ENCODE peak calls at places on chromosomes 6 and 20, in seven cellular contexts. S is GM23338, O is breast epithelium, N is suprapubic skin, H is stomach, P is transverse colon, T is GM12878. E is an unnamed sample.

GRCh38 chr20:7841291-7841966 is 98.8 kb downstream of the HAO1 start:
- DNase-seq in T (no peak), N (no peak), S (no peak), O (no peak), P (no peak), H (no peak), E (no peak)

GRCh38 chr6:72497186-72497585 is 124.7 kb upstream of the KCNQ5 start:
- DNase-seq in O (no peak), P (no peak), S (no peak), N (no peak), T (no peak), H (no peak), E (no peak)

GRCh38 chr6:24537771-24538385 is 43.1 kb downstream of the ALDH5A1 start:
- DNase-seq in S (no peak), P (no peak), O (no peak), N (no peak), H (no peak), T (no peak), E (no peak)

GRCh38 chr6:7112741-7113313 is 5.1 kb downstream of the RREB1 start:
- DNase-seq in S (no peak), T (peak; percentile 41), H (peak; percentile 39), O (no peak), P (peak; percentile 44), N (no peak), E (no peak)

GRCh38 chr6:40894962-40895799 is 143.8 kb downstream of the UNC5CL start:
- DNase-seq in N (peak; percentile 72), S (peak; percentile 89), O (no peak), H (peak; percentile 59), P (peak; percentile 42), T (no peak), E (peak; percentile 69)

GRCh38 chr6:24933868-24934401 is 1.8 kb downstream of the RIPOR2 start:
- DNase-seq in S (peak; percentile 96), H (no peak), O (no peak), T (no peak), P (peak; percentile 33), N (no peak), E (no peak)

GRCh38 chr20:15706719-15707118 is 866.5 kb downstream of the KIF16B start:
- DNase-seq in T (no peak), P (no peak), H (no peak), O (no peak), S (no peak), N (no peak), E (no peak)

GRCh38 chr6:4253604-4254211 is 118.3 kb upstream of the ECI2 start:
- DNase-seq in S (no peak), N (no peak), T (no peak), H (peak; percentile 32), P (no peak), O (no peak), E (no peak)

GRCh38 chr20:20832715-20833114 is 120.3 kb upstream of the RALGAPA2 start:
- DNase-seq in S (peak; percentile 20), H (no peak), T (no peak), P (no peak), N (no peak), O (no peak), E (no peak)

GRCh38 chr20:58008413-58008812 is 220.0 kb downstream of the ANKRD60 start:
- DNase-seq in P (no peak), S (no peak), O (no peak), N (no peak), T (no peak), H (no peak), E (no peak)

GRCh38 chr6:94254689-94255088 is 835.3 kb upstream of the EPHA7 start:
- DNase-seq in N (no peak), O (no peak), P (no peak), H (no peak), T (no peak), S (peak; percentile 44), E (no peak)

GRCh38 chr20:35409542-35409941 is 2.2 kb downstream of the UQCC1 start:
- DNase-seq in S (no peak), N (no peak), H (no peak), T (no peak), O (no peak), P (no peak), E (no peak)

GRCh38 chr6:108336971-108337370 is 42.1 kb downstream of the AFG1L start:
- DNase-seq in P (no peak), T (no peak), H (no peak), N (no peak), S (no peak), O (no peak), E (no peak)

GRCh38 chr20:7520361-7520760 is 419.9 kb downstream of the HAO1 start:
- DNase-seq in T (no peak), H (no peak), N (no peak), S (no peak), O (no peak), P (no peak), E (no peak)

GRCh38 chr20:41072099-41072798 is 43.6 kb downstream of the TOP1 start:
- DNase-seq in S (no peak), N (no peak), T (no peak), H (no peak), P (no peak), O (peak; percentile 70), E (no peak)

GRCh38 chr6:47455533-47456209 is 21.9 kb upstream of the CD2AP start:
- DNase-seq in S (no peak), N (no peak), T (no peak), P (no peak), H (peak; percentile 56), O (no peak), E (no peak)

GRCh38 chr6:135226537-135226936 is 45.4 kb downstream of the MYB start:
- DNase-seq in T (peak; percentile 66), O (no peak), N (no peak), H (no peak), S (no peak), P (no peak), E (no peak)

GRCh38 chr6:47722178-47722577 is 23.8 kb downstream of the ADGRF4 start:
- DNase-seq in P (no peak), O (no peak), T (peak; percentile 55), N (no peak), H (no peak), S (no peak), E (no peak)

GRCh38 chr6:133548409-133548808 is 307.3 kb downstream of the EYA4 start:
- DNase-seq in P (no peak), S (peak; percentile 25), T (no peak), N (no peak), H (peak; percentile 58), O (no peak), E (no peak)
- TF ChIP-seq POLR2AphosphoS5 in P (no peak), S (no peak), T (no peak), N (no peak), H (peak; percentile 55), O (no peak), E (no peak)

GRCh38 chr20:45392733-45393132 is 14.6 kb upstream of the TP53TG5 start:
- DNase-seq in N (no peak), H (no peak), P (no peak), S (peak; percentile 44), T (no peak), O (no peak), E (no peak)
- TF ChIP-seq CTCF in N (no peak), H (no peak), P (no peak), S (peak; percentile 23), T (no peak), O (no peak), E (no peak)

DNA sequence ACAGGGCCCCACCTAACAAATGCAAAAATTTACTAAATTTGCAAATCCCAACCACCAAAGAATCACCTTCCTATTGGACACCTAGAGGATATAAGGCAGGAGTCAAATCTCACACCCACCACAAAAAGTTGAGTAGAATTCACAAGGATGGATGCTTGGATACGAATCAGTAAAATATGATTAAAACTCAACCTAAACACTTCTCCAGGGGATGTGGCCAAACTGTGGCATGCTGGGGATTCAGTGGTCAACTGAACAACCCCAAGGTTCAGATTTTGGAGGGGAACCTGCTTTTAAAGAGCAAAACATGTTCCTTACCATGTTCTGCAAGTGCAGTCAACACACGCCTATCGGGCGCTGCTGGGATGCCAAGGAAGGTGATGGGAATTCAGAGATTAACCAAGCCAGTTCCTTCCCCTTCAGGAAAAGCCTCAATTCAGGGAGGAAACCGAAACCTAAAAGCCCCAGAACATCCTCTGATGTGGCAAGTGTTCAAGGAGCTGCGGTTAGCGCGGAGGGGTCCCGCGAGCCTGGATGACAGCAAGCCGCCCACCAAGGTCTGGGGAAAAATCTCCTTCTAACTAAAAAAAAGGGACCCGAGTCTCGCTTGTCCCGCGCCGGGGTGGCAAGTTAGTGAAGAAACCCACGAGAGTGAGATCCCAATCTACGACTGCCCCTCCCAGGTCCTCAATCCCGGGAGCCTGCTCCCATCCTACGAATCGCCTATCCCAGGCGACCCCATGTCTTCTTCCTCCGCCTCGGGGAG is 893 bp downstream of the SAMHD1 start:
- DNase-seq in O (no peak), N (no peak), P (peak; percentile 39), S (peak; percentile 64), T (no peak), H (peak; percentile 28), E (peak; percentile 63)
- TF ChIP-seq POLR2AphosphoS5 in O (no peak), N (no peak), P (no peak), S (no peak), T (no peak), H (no peak), E (no peak)

GRCh38 chr6:149471801-149472200 is 13.0 kb downstream of the ZC3H12D start:
- DNase-seq in S (no peak), H (no peak), P (no peak), O (no peak), N (no peak), T (no peak), E (no peak)

GRCh38 chr6:149472241-149472640 is 12.6 kb downstream of the ZC3H12D start:
- DNase-seq in H (no peak), N (no peak), T (no peak), P (no peak), S (no peak), O (no peak), E (no peak)

GRCh38 chr6:149474108-149474935 is 10.5 kb downstream of the ZC3H12D start:
- DNase-seq in P (peak; percentile 60), N (no peak), T (no peak), O (no peak), H (no peak), S (no peak), E (no peak)

GRCh38 chr6:149470948-149471347 is 13.9 kb downstream of the ZC3H12D start:
- DNase-seq in O (no peak), N (no peak), S (no peak), H (no peak), T (no peak), P (no peak), E (no peak)

DNA sequence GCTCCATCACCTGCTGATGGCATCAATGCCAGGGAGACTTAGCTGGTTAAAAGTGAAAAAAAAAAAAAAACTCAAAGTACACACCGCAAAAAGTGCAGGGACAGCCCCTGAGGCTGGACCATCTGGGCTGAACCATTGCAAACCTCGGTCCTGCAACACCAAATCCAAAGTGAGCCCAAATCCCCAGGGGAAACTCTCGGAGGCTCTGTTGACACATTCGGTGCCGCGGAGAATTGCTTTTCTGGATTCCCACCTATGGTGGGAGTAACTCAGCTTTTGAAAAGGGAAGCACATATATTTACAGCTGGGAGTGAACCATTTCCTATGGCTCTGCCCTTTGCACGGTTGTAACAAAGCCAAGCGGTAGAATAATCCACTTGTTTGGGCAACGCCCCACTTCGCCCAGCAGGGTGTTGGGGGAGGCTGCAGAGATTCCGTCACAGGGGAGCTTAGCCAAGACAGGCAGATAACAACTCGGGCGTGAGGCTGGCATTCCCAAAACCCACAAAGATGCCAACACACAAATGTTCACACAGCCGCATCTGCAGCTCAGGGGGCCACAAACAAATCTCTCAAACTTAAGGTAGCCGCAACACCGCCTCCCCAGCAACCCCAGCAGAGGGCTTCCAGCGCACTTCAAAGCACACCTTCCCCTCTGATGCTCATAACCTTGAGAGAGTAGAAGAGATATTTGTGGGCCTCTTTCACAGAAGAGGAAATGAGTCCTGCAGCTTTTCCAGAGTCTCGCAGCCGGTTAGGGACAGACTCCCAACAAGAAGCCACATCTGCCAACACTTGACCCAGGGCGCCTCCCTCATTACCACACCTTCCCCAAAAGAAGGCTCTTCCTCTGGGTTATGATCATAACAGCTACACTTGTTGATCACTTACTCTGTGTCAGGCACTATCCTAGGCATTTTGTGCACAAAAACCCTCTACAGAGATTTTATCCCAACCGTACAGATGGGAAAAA is 11.4 kb downstream of the ZC3H12D start:
- DNase-seq in O (no peak), N (no peak), T (no peak), H (peak; percentile 44), S (no peak), P (peak; percentile 89), E (no peak)
- TF ChIP-seq CTCF in O (no peak), N (no peak), T (peak; percentile 12), H (no peak), S (no peak), P (peak; percentile 41), E (no peak)

E was measured in sigmoid colon.